ENCODE peak calls at places on chromosomes 16 and 17, in seven cellular contexts. I, Q, V, F, U, G and Y are unnamed samples.

GRCh38 chr16:87165151-87165550 is 152.0 kb downstream of the C16orf95 start:
- DNase-seq in G (no peak), F (no peak), V (no peak), Q (no peak), U (no peak), I (no peak), Y (no peak)

GRCh38 chr17:39080416-39081179 is 70.8 kb downstream of the PLXDC1 start:
- DNase-seq in F (no peak), U (no peak), V (no peak), Q (no peak), I (no peak), G (no peak), Y (no peak)

GRCh38 chr16:85384831-85385462 is 228.2 kb upstream of the GSE1 start:
- DNase-seq in I (no peak), U (no peak), V (peak), F (no peak), Q (no peak), G (no peak), Y (no peak)

GRCh38 chr16:27174007-27174406 is 29.3 kb upstream of the KDM8 start:
- DNase-seq in Q (no peak), U (no peak), I (peak), F (no peak), G (no peak), V (no peak), Y (no peak)

GRCh38 chr17:909642-910323 is 69.8 kb downstream of the NXN start:
- DNase-seq in V (no peak), I (no peak), G (no peak), U (no peak), F (no peak), Q (peak), Y (no peak)

GRCh38 chr17:50475362-50475761 is 3.3 kb upstream of the RSAD1 start:
- DNase-seq in F (no peak), I (no peak), G (no peak), V (no peak), U (no peak), Q (no peak), Y (no peak)

GRCh38 chr17:571224-571623 is 143.4 kb downstream of the VPS53 start:
- DNase-seq in Q (no peak), V (no peak), F (no peak), U (no peak), I (no peak), G (no peak), Y (no peak)

GRCh38 chr16:58084635-58085034 is 44.5 kb downstream of the CFAP20 start:
- DNase-seq in U (no peak), Q (no peak), V (no peak), F (no peak), I (no peak), G (no peak), Y (no peak)

GRCh38 chr17:75551276-75551675 is 25.8 kb downstream of the LLGL2 start:
- DNase-seq in Q (no peak), G (no peak), I (no peak), U (no peak), F (no peak), V (no peak), Y (no peak)

GRCh38 chr16:15484662-15485061 is 50.3 kb downstream of the BMERB1 start:
- DNase-seq in U (no peak), F (no peak), I (no peak), G (peak), V (no peak), Q (no peak), Y (no peak)

GRCh38 chr16:20944861-20945390 is 44.4 kb downstream of the LYRM1 start:
- DNase-seq in G (peak), U (no peak), Q (peak), I (no peak), F (no peak), V (no peak), Y (no peak)

GRCh38 chr17:57607553-57608120 is 137.5 kb downstream of the CCDC182 start:
- DNase-seq in V (no peak), G (no peak), U (no peak), F (no peak), Q (no peak), I (no peak), Y (no peak)

GRCh38 chr17:16593356-16594102 is 24.5 kb upstream of the ZNF287 start:
- DNase-seq in I (no peak), G (peak), V (no peak), U (no peak), Q (no peak), F (no peak), Y (no peak)

GRCh38 chr17:76831316-76831715 is 36.9 kb upstream of the MGAT5B start:
- DNase-seq in V (no peak), Q (no peak), F (no peak), G (no peak), I (no peak), U (no peak), Y (no peak)

GRCh38 chr16:13348416-13348815 is 447.0 kb downstream of the SHISA9 start:
- DNase-seq in G (no peak), V (no peak), U (no peak), F (no peak), I (no peak), Q (no peak), Y (no peak)

GRCh38 chr17:348692-349425 is 3.7 kb downstream of the RPH3AL start:
- DNase-seq in F (no peak), G (peak), V (no peak), U (no peak), Q (no peak), I (no peak), Y (no peak)

GRCh38 chr17:63785556-63785955 is 11.6 kb downstream of the DDX42 start:
- DNase-seq in Q (no peak), G (no peak), I (no peak), F (no peak), V (no peak), U (no peak), Y (no peak)

GRCh38 chr16:30660424-30661251 is 2.4 kb downstream of the FBRS start:
- DNase-seq in Q (no peak), U (no peak), G (no peak), I (no peak), V (no peak), F (no peak), Y (no peak)

GRCh38 chr17:57544834-57545463 is 200.2 kb downstream of the CCDC182 start:
- DNase-seq in V (no peak), Q (no peak), G (no peak), U (no peak), F (no peak), I (peak), Y (no peak)

GRCh38 chr17:64777413-64778101 is 115.5 kb upstream of the SMURF2 start:
- DNase-seq in G (no peak), U (no peak), I (peak), Q (no peak), V (no peak), F (no peak), Y (no peak)

GRCh38 chr16:54347961-54348360 is 61.4 kb upstream of the IRX3 start:
- DNase-seq in I (no peak), F (no peak), G (no peak), V (no peak), Q (no peak), U (no peak), Y (no peak)

GRCh38 chr17:28563475-28563874 is 7.8 kb downstream of the PIGS start:
- DNase-seq in I (no peak), Q (no peak), G (peak), U (no peak), F (no peak), V (no peak), Y (no peak)

GRCh38 chr16:74758801-74759200 is 15.8 kb downstream of the FA2H start:
- DNase-seq in I (no peak), U (no peak), F (no peak), Q (no peak), G (no peak), V (no peak), Y (no peak)

GRCh38 chr16:85651822-85652430 is 36.8 kb downstream of the GINS2 start:
- DNase-seq in V (no peak), G (no peak), I (no peak), Q (peak), U (no peak), F (no peak), Y (no peak)

GRCh38 chr17:64599187-64599676 is 62.9 kb downstream of the SMURF2 start:
- DNase-seq in G (no peak), Q (peak), U (no peak), I (no peak), F (no peak), V (no peak), Y (no peak)

GRCh38 chr17:39834017-39834416 is 30.1 kb downstream of the IKZF3 start:
- DNase-seq in U (no peak), Q (no peak), I (no peak), V (no peak), G (no peak), F (no peak), Y (no peak)

GRCh38 chr17:76075364-76076099 is 951 bp downstream of the GALR2 start:
- DNase-seq in V (peak), Q (no peak), U (no peak), F (no peak), G (no peak), I (peak), Y (peak)

GRCh38 chr16:993731-994130 is 12.2 kb downstream of the SOX8 start:
- DNase-seq in U (no peak), I (no peak), V (no peak), F (no peak), G (no peak), Q (no peak), Y (no peak)

GRCh38 chr16:85752511-85753420 is 1.9 kb upstream of the C16orf74 start:
- DNase-seq in I (peak), Q (peak), F (no peak), U (no peak), G (peak), V (peak), Y (no peak)

GRCh38 chr17:59365383-59365981 is 34.0 kb downstream of the YPEL2 start:
- DNase-seq in F (no peak), I (peak), Q (peak), V (no peak), G (peak), U (no peak), Y (no peak)

GRCh38 chr17:4742629-4743028 is 2.9 kb upstream of the CXCL16 start:
- DNase-seq in Q (no peak), G (no peak), I (no peak), U (no peak), V (no peak), F (no peak), Y (no peak)

GRCh38 chr17:62737513-62737912 is 70.6 kb downstream of the MARCHF10 start:
- DNase-seq in U (no peak), V (no peak), I (no peak), F (no peak), G (no peak), Q (no peak), Y (no peak)

GRCh38 chr16:84952335-84953050 is 58.8 kb downstream of the ZDHHC7 start:
- DNase-seq in V (peak), Q (peak), I (peak), G (peak), F (peak), U (peak), Y (peak)

GRCh38 chr17:2853722-2854580 is 57.7 kb downstream of the RAP1GAP2 start:
- DNase-seq in F (no peak), Q (no peak), U (no peak), I (peak), G (no peak), V (peak), Y (no peak)

GRCh38 chr17:2853111-2853721 is 57.0 kb downstream of the RAP1GAP2 start:
- DNase-seq in I (peak), Q (no peak), U (no peak), F (no peak), V (peak), G (no peak), Y (no peak)

GRCh38 chr17:2851615-2852014 is 55.4 kb downstream of the RAP1GAP2 start:
- DNase-seq in U (no peak), Q (no peak), F (no peak), I (no peak), G (no peak), V (no peak), Y (no peak)

GRCh38 chr17:2852211-2852610 is 56.0 kb downstream of the RAP1GAP2 start:
- DNase-seq in G (no peak), V (no peak), F (no peak), I (peak), Q (no peak), U (no peak), Y (no peak)

DNA sequence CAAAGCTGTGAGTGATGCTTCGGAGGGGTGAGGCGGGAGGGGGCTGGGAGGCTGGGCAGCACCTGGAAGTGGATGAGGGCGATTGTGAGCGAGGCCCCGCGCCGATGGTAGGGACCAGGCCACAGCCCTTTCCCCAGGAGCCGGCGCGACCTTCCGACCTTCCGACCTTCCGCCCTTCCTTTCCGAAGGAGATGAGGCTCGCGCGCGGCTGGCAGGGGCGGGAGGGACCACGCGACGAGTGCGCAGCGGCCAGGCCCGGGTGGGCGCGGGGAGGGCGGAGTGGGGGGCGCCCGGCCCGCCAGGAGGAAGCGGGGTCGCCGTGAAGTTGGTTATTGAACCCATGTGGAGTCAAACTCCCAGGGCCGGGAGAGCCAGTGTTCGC is 56.5 kb downstream of the RAP1GAP2 start:
- DNase-seq in F (no peak), I (peak), V (peak), U (no peak), G (no peak), Q (no peak), Y (no peak)
- TF ChIP-seq TAF1 in F (no peak), I (no peak), V (no peak), U (no peak), G (no peak), Q (no peak), Y (no peak)

DNA sequence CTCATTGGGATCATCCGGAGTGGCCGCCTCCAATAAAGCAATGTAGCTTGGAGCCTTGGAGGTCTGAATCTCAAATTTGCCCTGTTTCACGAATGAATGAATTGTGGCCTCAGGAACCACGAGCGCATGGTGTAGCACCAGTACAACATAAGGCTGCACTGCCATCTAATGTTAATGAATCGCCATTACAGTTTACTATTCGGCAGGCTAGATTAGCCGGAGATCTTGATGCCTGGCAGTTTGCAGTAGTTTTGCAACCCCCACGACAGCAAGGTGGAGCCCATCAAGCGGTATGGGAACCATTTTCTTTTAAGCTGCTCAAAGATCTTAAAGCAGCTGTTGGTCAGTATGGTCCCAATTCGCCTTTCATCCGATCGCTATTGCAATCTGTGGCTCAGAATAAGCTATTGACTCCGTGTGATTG is 18.8 kb downstream of the ALOX15B start:
- DNase-seq in G (peak), U (peak), Q (peak), V (peak), F (peak), I (peak), Y (no peak)
- TF ChIP-seq POLR2AphosphoS5 in G (peak), U (no peak), Q (no peak), V (no peak), F (no peak), I (no peak), Y (no peak)

DNA sequence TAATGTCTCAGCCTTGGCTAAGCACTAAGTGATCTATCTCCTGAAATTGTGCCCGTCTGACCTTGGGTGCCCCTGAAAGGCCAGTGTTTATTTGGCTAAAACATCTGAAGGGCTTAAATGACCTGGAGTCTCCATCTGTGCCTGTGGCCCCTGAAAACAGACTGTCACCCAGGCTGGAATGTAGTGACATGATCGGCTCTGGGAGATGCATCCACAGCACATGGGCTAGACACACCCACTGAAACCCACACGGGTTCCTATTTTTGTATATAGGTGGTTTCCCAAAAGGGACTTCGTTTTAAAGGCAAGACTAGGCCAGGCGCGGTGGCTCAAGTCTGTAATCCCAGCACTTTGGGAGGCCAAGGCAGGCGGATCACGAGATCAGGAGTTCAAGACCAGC is 13.5 kb downstream of the CEP295NL start:
- DNase-seq in V (no peak), Q (no peak), I (no peak), U (no peak), F (peak), G (no peak), Y (no peak)
- TF ChIP-seq TAF1 in V (no peak), Q (no peak), I (no peak), U (no peak), F (no peak), G (no peak), Y (no peak)

GRCh38 chr16:55436587-55436986 is 42.4 kb upstream of the MMP2 start:
- DNase-seq in I (no peak), U (no peak), Q (no peak), V (no peak), G (no peak), F (no peak), Y (no peak)

GRCh38 chr16:55434000-55434399 is 45.0 kb upstream of the MMP2 start:
- DNase-seq in V (no peak), G (no peak), F (no peak), U (no peak), I (no peak), Q (no peak), Y (no peak)

GRCh38 chr16:55435387-55435786 is 43.6 kb upstream of the MMP2 start:
- DNase-seq in V (no peak), U (no peak), G (no peak), F (no peak), I (no peak), Q (peak), Y (no peak)

GRCh38 chr16:55439101-55439690 is 39.8 kb upstream of the MMP2 start:
- DNase-seq in V (no peak), I (no peak), F (no peak), G (no peak), Q (no peak), U (no peak), Y (no peak)

DNA sequence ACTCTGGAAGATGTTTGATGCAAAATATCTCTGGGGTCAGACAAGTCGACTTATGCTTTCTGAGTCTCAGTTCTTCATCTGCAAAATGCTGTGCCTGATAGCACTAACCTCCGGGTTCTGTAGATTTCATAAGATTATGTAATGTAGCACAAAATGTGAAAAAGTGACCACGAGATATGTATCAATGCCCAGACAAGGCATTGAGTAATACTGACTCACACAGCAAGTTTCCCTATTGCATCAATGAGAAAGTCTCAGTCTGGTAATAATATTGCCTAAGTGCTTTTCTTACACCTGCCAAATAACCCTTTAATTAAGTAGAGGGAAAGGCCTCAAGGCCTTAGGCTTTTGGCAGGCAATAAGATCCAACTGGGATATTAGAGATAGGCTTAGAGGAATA is 41.4 kb upstream of the MMP2 start:
- DNase-seq in V (no peak), F (no peak), G (no peak), Q (no peak), U (no peak), I (no peak), Y (no peak)
- TF ChIP-seq POLR2AphosphoS5 in V (no peak), F (no peak), G (no peak), Q (no peak), U (no peak), I (no peak), Y (no peak)